ENCODE peak calls at places on chromosomes 16 and 17, in six cellular contexts. L is adrenal gland, P is ovary, I is K562, W is testis, U is transverse colon. N is an unnamed sample.

GRCh38 chr16:67663151-67663876 is 2.6 kb downstream of the PARD6A start:
- DNase-seq in P (no peak), L (no peak), U (no peak), I (no peak), W (no peak), N (no peak)

GRCh38 chr17:49514374-49514738 is 19.3 kb downstream of the NGFR start:
- DNase-seq in W (no peak), L (no peak), I (peak), P (no peak), U (no peak), N (no peak)

GRCh38 chr17:30196504-30196903 is 39.0 kb downstream of the SLC6A4 start:
- DNase-seq in L (no peak), W (no peak), I (no peak), U (no peak), P (no peak), N (no peak)

GRCh38 chr16:28317040-28317880 is 24.9 kb downstream of the SBK1 start:
- DNase-seq in W (peak), U (peak), P (peak), I (peak), L (peak), N (no peak)

GRCh38 chr16:85534536-85535351 is 78.4 kb upstream of the GSE1 start:
- DNase-seq in P (no peak), W (no peak), L (no peak), I (no peak), U (no peak), N (no peak)

GRCh38 chr16:84548508-84548907 is 44.0 kb upstream of the MEAK7 start:
- DNase-seq in P (no peak), U (no peak), W (no peak), I (no peak), L (no peak), N (no peak)

GRCh38 chr17:8492121-8492520 is 56.4 kb downstream of the NDEL1 start:
- DNase-seq in U (no peak), W (no peak), L (no peak), I (no peak), P (no peak), N (no peak)

GRCh38 chr17:4545217-4545951 is 9.8 kb downstream of the MYBBP1A start:
- DNase-seq in U (no peak), W (no peak), L (no peak), P (no peak), I (no peak), N (no peak)

GRCh38 chr17:1177099-1177996 is 2.4 kb downstream of the ABR start:
- DNase-seq in W (no peak), U (no peak), I (no peak), P (no peak), L (no peak), N (no peak)

GRCh38 chr17:3004150-3004801 is 59.1 kb downstream of the OR1D5 start:
- DNase-seq in P (peak), U (peak), I (no peak), L (peak), W (peak), N (peak)

GRCh38 chr16:81189100-81189664 is 49.3 kb upstream of the BCO1 start:
- DNase-seq in W (peak), U (peak), P (peak), I (no peak), L (no peak), N (peak)

GRCh38 chr17:73633736-73634135 is 10.5 kb downstream of the SDK2 start:
- DNase-seq in P (no peak), W (no peak), L (no peak), I (no peak), U (no peak), N (no peak)

GRCh38 chr16:67653131-67654068 is 6.7 kb downstream of the ACD start:
- DNase-seq in P (peak), I (peak), W (no peak), U (no peak), L (no peak), N (no peak)

GRCh38 chr17:77555110-77555509 is 403.4 kb upstream of the TNRC6C start:
- DNase-seq in P (no peak), U (no peak), L (no peak), W (no peak), I (no peak), N (no peak)

GRCh38 chr17:65984299-65984698 is 207.6 kb downstream of the CEP112 start:
- DNase-seq in I (no peak), U (no peak), L (no peak), P (no peak), W (no peak), N (no peak)

GRCh38 chr16:3577302-3577752 is at the start of gene NLRC3:
- DNase-seq in W (no peak), I (no peak), P (no peak), L (no peak), U (peak), N (no peak)

GRCh38 chr17:752002-752619 is at the start of gene GEMIN4:
- DNase-seq in W (peak), L (peak), I (peak), U (peak), P (peak), N (peak)

GRCh38 chr17:17156107-17156506 is 50.0 kb downstream of the PLD6 start:
- DNase-seq in I (no peak), P (no peak), U (no peak), W (no peak), L (no peak), N (peak)

GRCh38 chr17:69250641-69251040 is 22.0 kb upstream of the ABCA10 start:
- DNase-seq in I (no peak), P (no peak), U (no peak), W (no peak), L (no peak), N (no peak)

DNA sequence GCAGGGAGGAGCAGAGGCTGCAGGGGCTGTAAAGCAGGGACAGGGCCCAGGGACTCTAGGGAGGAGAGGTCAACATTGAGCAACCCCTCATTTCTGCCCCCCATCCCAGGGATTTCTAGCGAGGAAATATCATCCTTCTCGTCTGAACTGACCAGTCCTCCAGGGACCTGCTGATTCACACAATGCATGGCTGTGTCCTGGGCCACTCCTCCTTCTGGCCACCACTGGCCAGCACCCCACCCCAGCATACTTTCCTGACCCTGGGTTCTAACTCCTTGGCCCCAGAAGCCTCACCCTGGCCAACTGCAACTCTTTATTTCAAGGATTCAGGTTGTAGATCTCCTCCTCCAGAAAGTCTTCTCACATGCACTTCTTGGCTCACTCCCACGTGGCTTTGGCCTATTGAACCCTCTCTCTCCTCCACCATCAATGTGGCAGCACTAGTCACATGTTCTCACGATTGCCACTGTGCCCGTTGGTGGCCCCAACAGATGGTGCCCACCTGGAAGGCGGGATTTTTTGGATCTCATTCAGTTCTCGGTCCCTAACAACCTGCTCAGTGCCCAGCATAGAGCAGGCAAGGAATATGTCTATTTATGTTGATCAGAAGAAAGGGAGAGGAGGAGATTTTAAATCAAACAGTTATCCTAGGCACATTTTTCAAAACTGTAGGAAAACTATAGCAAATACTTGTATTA is 41.5 kb downstream of the CUEDC1 start:
- DNase-seq in U (no peak), P (no peak), I (no peak), W (no peak), L (no peak), N (no peak)
- TF ChIP-seq POLR2A in U (no peak), P (no peak), I (no peak), W (no peak), L (no peak), N (no peak)

GRCh38 chr16:87416826-87417471 is 24.8 kb downstream of the MAP1LC3B start:
- DNase-seq in P (peak), L (no peak), W (peak), U (peak), I (no peak), N (no peak)
- H3K27ac ChIP-seq in P (no peak), L (no peak), W (no peak), U (no peak), I (no peak), N (no peak)

GRCh38 chr17:81834831-81835267 is at the start of gene PPP1R27:
- DNase-seq in I (peak), U (no peak), L (no peak), W (no peak), P (no peak), N (no peak)

GRCh38 chr17:81832608-81833159 is 407 bp downstream of the MCRIP1 start:
- DNase-seq in U (no peak), P (no peak), L (no peak), I (peak), W (peak), N (no peak)

GRCh38 chr17:81833921-81834830 is 674 bp downstream of the PPP1R27 start:
- DNase-seq in I (no peak), W (no peak), P (peak), L (no peak), U (no peak), N (no peak)

GRCh38 chr17:81831957-81832607 is 1.0 kb downstream of the MCRIP1 start:
- DNase-seq in P (no peak), I (no peak), U (no peak), W (peak), L (no peak), N (no peak)

DNA sequence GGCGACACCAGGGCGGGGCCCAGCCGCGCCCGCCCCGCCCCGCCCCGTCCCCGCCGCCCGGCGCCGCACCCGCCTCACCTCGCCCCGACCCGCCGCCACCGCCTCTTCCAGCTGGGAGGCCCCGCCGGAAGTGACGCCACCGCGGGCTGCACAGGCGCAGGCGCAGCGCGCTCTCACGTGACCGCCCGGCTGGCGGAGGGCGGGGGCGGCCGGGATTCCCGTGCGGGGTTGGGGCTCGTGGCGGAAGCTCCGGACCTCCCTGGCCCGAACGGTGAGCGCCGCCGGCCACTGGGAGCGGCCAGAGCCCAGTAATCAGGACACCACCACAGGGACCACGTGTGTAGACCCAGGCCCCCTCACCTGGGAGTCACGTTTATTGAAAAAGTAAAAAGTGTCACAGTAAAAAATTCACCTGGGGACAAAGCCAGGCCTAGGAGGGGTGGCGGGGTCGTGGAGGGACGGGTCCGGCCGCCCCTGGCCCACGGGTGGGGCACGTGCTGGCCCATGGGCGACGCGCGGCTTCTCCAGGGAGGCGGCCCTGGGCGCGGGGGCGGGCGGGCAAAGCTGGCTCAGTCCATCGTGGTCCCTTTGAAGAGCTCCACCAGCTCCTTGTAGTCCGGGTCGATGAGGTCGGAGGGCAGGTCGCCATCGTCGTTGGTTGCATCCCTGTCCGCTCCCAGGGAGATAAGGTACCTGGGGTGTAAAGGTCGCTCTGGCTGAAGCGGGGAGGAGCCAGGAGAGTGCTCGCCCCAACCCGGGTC is at the start of gene MCRIP1:
- DNase-seq in I (peak), U (peak), P (peak), L (peak), W (peak), N (peak)
- TF ChIP-seq POLR2A in I (peak), U (peak), P (peak), L (peak), W (peak), N (peak)

GRCh38 chr17:75854111-75854748 is 905 bp downstream of the WBP2 start:
- DNase-seq in W (peak), L (peak), I (no peak), P (no peak), U (no peak), N (no peak)
- H3K27ac ChIP-seq in W (peak), L (peak), I (peak), P (peak), U (peak), N (peak)

GRCh38 chr17:28854457-28855382 is at the start of gene ERAL1:
- DNase-seq in I (peak), W (peak), L (peak), P (peak), U (peak), N (peak)
- TF ChIP-seq POLR2A in I (peak), W (no peak), L (no peak), P (peak), U (peak), N (no peak)

N was measured in breast epithelium.